ENCODE peak calls at places on chromosomes 1 and 21, in five cellular contexts. One of them, this sample, is unnamed.

GRCh38 chr1:71071720-71072119 is 9.1 kb downstream of the ZRANB2 start:
- DNase-seq in HFFc6: no peak
- DNase-seq in neuronal stem cell: no peak
- DNase-seq in activated CD8-positive, alpha-beta memory T cell treated with anti-CD3 and anti-CD28 coated beads for 24 hours: no peak
- DNase-seq in caudate nucleus: no peak
- DNase-seq in this sample: no peak

GRCh38 chr21:35658242-35658641 is 402.1 kb downstream of the SETD4 start:
- DNase-seq in HFFc6: peak; percentile 87
- DNase-seq in caudate nucleus: no peak
- DNase-seq in neuronal stem cell: no peak
- DNase-seq in activated CD8-positive, alpha-beta memory T cell treated with anti-CD3 and anti-CD28 coated beads for 24 hours: no peak
- DNase-seq in this sample: no peak

GRCh38 chr21:37671381-37671780 is 244.9 kb downstream of the KCNJ6 start:
- DNase-seq in neuronal stem cell: no peak
- DNase-seq in caudate nucleus: no peak
- DNase-seq in HFFc6: no peak
- DNase-seq in activated CD8-positive, alpha-beta memory T cell treated with anti-CD3 and anti-CD28 coated beads for 24 hours: no peak
- DNase-seq in this sample: no peak

GRCh38 chr1:10509823-10510509 is 35.2 kb downstream of the PEX14 start:
- DNase-seq in caudate nucleus: no peak
- DNase-seq in activated CD8-positive, alpha-beta memory T cell treated with anti-CD3 and anti-CD28 coated beads for 24 hours: no peak
- DNase-seq in HFFc6: no peak
- DNase-seq in neuronal stem cell: no peak
- DNase-seq in this sample: no peak

GRCh38 chr1:156118175-156118868 is 3.8 kb downstream of the LMNA start:
- DNase-seq in neuronal stem cell: no peak
- DNase-seq in caudate nucleus: no peak
- DNase-seq in activated CD8-positive, alpha-beta memory T cell treated with anti-CD3 and anti-CD28 coated beads for 24 hours: no peak
- DNase-seq in HFFc6: no peak
- DNase-seq in this sample: no peak

GRCh38 chr1:118223426-118223825 is 38.4 kb upstream of the SPAG17 start:
- DNase-seq in activated CD8-positive, alpha-beta memory T cell treated with anti-CD3 and anti-CD28 coated beads for 24 hours: no peak
- DNase-seq in caudate nucleus: no peak
- DNase-seq in neuronal stem cell: peak; percentile 36
- DNase-seq in HFFc6: no peak
- DNase-seq in this sample: peak; percentile 57

GRCh38 chr1:9315411-9316079 is 22.9 kb downstream of the SPSB1 start:
- DNase-seq in HFFc6: peak; percentile 63
- DNase-seq in caudate nucleus: no peak
- DNase-seq in activated CD8-positive, alpha-beta memory T cell treated with anti-CD3 and anti-CD28 coated beads for 24 hours: peak; percentile 86
- DNase-seq in neuronal stem cell: no peak
- DNase-seq in this sample: no peak

GRCh38 chr1:109880961-109881894 is 29.4 kb upstream of the CSF1 start:
- DNase-seq in caudate nucleus: no peak
- DNase-seq in HFFc6: no peak
- DNase-seq in activated CD8-positive, alpha-beta memory T cell treated with anti-CD3 and anti-CD28 coated beads for 24 hours: peak; percentile 44
- DNase-seq in neuronal stem cell: no peak
- DNase-seq in this sample: no peak

GRCh38 chr1:162081316-162081715 is 11.8 kb downstream of the NOS1AP start:
- DNase-seq in neuronal stem cell: no peak
- DNase-seq in activated CD8-positive, alpha-beta memory T cell treated with anti-CD3 and anti-CD28 coated beads for 24 hours: no peak
- DNase-seq in caudate nucleus: no peak
- DNase-seq in HFFc6: no peak
- DNase-seq in this sample: no peak

GRCh38 chr1:101071470-101071886 is 45.9 kb upstream of the DPH5 start:
- DNase-seq in caudate nucleus: no peak
- DNase-seq in HFFc6: no peak
- DNase-seq in activated CD8-positive, alpha-beta memory T cell treated with anti-CD3 and anti-CD28 coated beads for 24 hours: no peak
- DNase-seq in neuronal stem cell: no peak
- DNase-seq in this sample: no peak

GRCh38 chr1:65469889-65470340 is 49.4 kb downstream of the LEPR start:
- DNase-seq in activated CD8-positive, alpha-beta memory T cell treated with anti-CD3 and anti-CD28 coated beads for 24 hours: no peak
- DNase-seq in HFFc6: no peak
- DNase-seq in neuronal stem cell: no peak
- DNase-seq in caudate nucleus: no peak
- DNase-seq in this sample: no peak

GRCh38 chr1:1299686-1300351 is 7.9 kb downstream of the ACAP3 start:
- DNase-seq in caudate nucleus: no peak
- DNase-seq in neuronal stem cell: no peak
- DNase-seq in activated CD8-positive, alpha-beta memory T cell treated with anti-CD3 and anti-CD28 coated beads for 24 hours: no peak
- DNase-seq in HFFc6: no peak
- DNase-seq in this sample: no peak

GRCh38 chr1:14552246-14552970 is 46.1 kb upstream of the KAZN start:
- DNase-seq in activated CD8-positive, alpha-beta memory T cell treated with anti-CD3 and anti-CD28 coated beads for 24 hours: no peak
- DNase-seq in neuronal stem cell: no peak
- DNase-seq in caudate nucleus: peak; percentile 60
- DNase-seq in HFFc6: no peak
- DNase-seq in this sample: no peak

GRCh38 chr1:30028939-30029338 is 694.4 kb downstream of the MATN1 start:
- DNase-seq in activated CD8-positive, alpha-beta memory T cell treated with anti-CD3 and anti-CD28 coated beads for 24 hours: peak; percentile 9
- DNase-seq in caudate nucleus: no peak
- DNase-seq in HFFc6: no peak
- DNase-seq in neuronal stem cell: no peak
- DNase-seq in this sample: no peak

GRCh38 chr1:17204546-17205440 is at the start of gene PADI1:
- DNase-seq in HFFc6: no peak
- DNase-seq in activated CD8-positive, alpha-beta memory T cell treated with anti-CD3 and anti-CD28 coated beads for 24 hours: no peak
- DNase-seq in neuronal stem cell: no peak
- DNase-seq in caudate nucleus: no peak
- DNase-seq in this sample: no peak

GRCh38 chr1:107926436-107927080 is 38.4 kb downstream of the VAV3 start:
- DNase-seq in neuronal stem cell: no peak
- DNase-seq in HFFc6: no peak
- DNase-seq in activated CD8-positive, alpha-beta memory T cell treated with anti-CD3 and anti-CD28 coated beads for 24 hours: no peak
- DNase-seq in caudate nucleus: no peak
- DNase-seq in this sample: no peak

GRCh38 chr1:55049914-55050278 is 10.5 kb downstream of the PCSK9 start:
- DNase-seq in activated CD8-positive, alpha-beta memory T cell treated with anti-CD3 and anti-CD28 coated beads for 24 hours: no peak
- DNase-seq in caudate nucleus: no peak
- DNase-seq in HFFc6: no peak
- DNase-seq in neuronal stem cell: no peak
- DNase-seq in this sample: no peak

GRCh38 chr1:239719642-239720258 is 333.4 kb downstream of the CHRM3 start:
- DNase-seq in neuronal stem cell: no peak
- DNase-seq in activated CD8-positive, alpha-beta memory T cell treated with anti-CD3 and anti-CD28 coated beads for 24 hours: peak; percentile 72
- DNase-seq in HFFc6: no peak
- DNase-seq in caudate nucleus: no peak
- DNase-seq in this sample: no peak

GRCh38 chr1:117209094-117209493 is 1.6 kb downstream of the VTCN1 start:
- DNase-seq in HFFc6: no peak
- DNase-seq in caudate nucleus: no peak
- DNase-seq in neuronal stem cell: no peak
- DNase-seq in activated CD8-positive, alpha-beta memory T cell treated with anti-CD3 and anti-CD28 coated beads for 24 hours: no peak
- DNase-seq in this sample: no peak

GRCh38 chr1:206590025-206590834 is 22.0 kb downstream of the EIF2D start:
- DNase-seq in caudate nucleus: no peak
- DNase-seq in neuronal stem cell: no peak
- DNase-seq in HFFc6: peak; percentile 84
- DNase-seq in activated CD8-positive, alpha-beta memory T cell treated with anti-CD3 and anti-CD28 coated beads for 24 hours: no peak
- DNase-seq in this sample: no peak

GRCh38 chr1:167829868-167830267 is 84.1 kb downstream of the ADCY10 start:
- DNase-seq in HFFc6: no peak
- DNase-seq in caudate nucleus: no peak
- DNase-seq in activated CD8-positive, alpha-beta memory T cell treated with anti-CD3 and anti-CD28 coated beads for 24 hours: no peak
- DNase-seq in neuronal stem cell: no peak
- DNase-seq in this sample: no peak

GRCh38 chr21:38598413-38598812 is 100.1 kb upstream of the ERG start:
- DNase-seq in neuronal stem cell: no peak
- DNase-seq in caudate nucleus: no peak
- DNase-seq in HFFc6: no peak
- DNase-seq in activated CD8-positive, alpha-beta memory T cell treated with anti-CD3 and anti-CD28 coated beads for 24 hours: no peak
- DNase-seq in this sample: no peak

GRCh38 chr1:233328661-233329498 is 1.4 kb downstream of the MAP3K21 start:
- DNase-seq in HFFc6: no peak
- DNase-seq in neuronal stem cell: no peak
- DNase-seq in caudate nucleus: no peak
- DNase-seq in activated CD8-positive, alpha-beta memory T cell treated with anti-CD3 and anti-CD28 coated beads for 24 hours: peak; percentile 60
- DNase-seq in this sample: no peak

GRCh38 chr1:157992813-157993178 is 649 bp upstream of the KIRREL1 start:
- DNase-seq in activated CD8-positive, alpha-beta memory T cell treated with anti-CD3 and anti-CD28 coated beads for 24 hours: no peak
- DNase-seq in neuronal stem cell: no peak
- DNase-seq in HFFc6: no peak
- DNase-seq in caudate nucleus: no peak
- DNase-seq in this sample: no peak

GRCh38 chr21:26003428-26003827 is 167.1 kb downstream of the APP start:
- DNase-seq in neuronal stem cell: no peak
- DNase-seq in caudate nucleus: no peak
- DNase-seq in HFFc6: no peak
- DNase-seq in activated CD8-positive, alpha-beta memory T cell treated with anti-CD3 and anti-CD28 coated beads for 24 hours: no peak
- DNase-seq in this sample: no peak

GRCh38 chr1:61131716-61132115 is 49.4 kb downstream of the NFIA start:
- DNase-seq in neuronal stem cell: no peak
- DNase-seq in caudate nucleus: no peak
- DNase-seq in activated CD8-positive, alpha-beta memory T cell treated with anti-CD3 and anti-CD28 coated beads for 24 hours: no peak
- DNase-seq in HFFc6: no peak
- DNase-seq in this sample: no peak

GRCh38 chr1:97123717-97124446 is 402.3 kb downstream of the PTBP2 start:
- DNase-seq in HFFc6: no peak
- DNase-seq in neuronal stem cell: no peak
- DNase-seq in caudate nucleus: no peak
- DNase-seq in activated CD8-positive, alpha-beta memory T cell treated with anti-CD3 and anti-CD28 coated beads for 24 hours: no peak
- DNase-seq in this sample: no peak

GRCh38 chr1:181101581-181102226 is 13.2 kb downstream of the IER5 start:
- DNase-seq in caudate nucleus: no peak
- DNase-seq in neuronal stem cell: no peak
- DNase-seq in activated CD8-positive, alpha-beta memory T cell treated with anti-CD3 and anti-CD28 coated beads for 24 hours: no peak
- DNase-seq in HFFc6: no peak
- DNase-seq in this sample: peak; percentile 29

GRCh38 chr1:223022641-223023473 is 120.2 kb downstream of the TLR5 start:
- DNase-seq in neuronal stem cell: peak; percentile 46
- DNase-seq in caudate nucleus: no peak
- DNase-seq in activated CD8-positive, alpha-beta memory T cell treated with anti-CD3 and anti-CD28 coated beads for 24 hours: no peak
- DNase-seq in HFFc6: no peak
- DNase-seq in this sample: peak; percentile 57

GRCh38 chr1:21022279-21023040 is 154.2 kb downstream of the EIF4G3 start:
- DNase-seq in caudate nucleus: peak; percentile 50
- DNase-seq in activated CD8-positive, alpha-beta memory T cell treated with anti-CD3 and anti-CD28 coated beads for 24 hours: no peak
- DNase-seq in neuronal stem cell: no peak
- DNase-seq in HFFc6: peak; percentile 98
- DNase-seq in this sample: no peak

GRCh38 chr1:46174448-46175231 is at the start of gene TSPAN1:
- DNase-seq in HFFc6: peak; percentile 24
- DNase-seq in activated CD8-positive, alpha-beta memory T cell treated with anti-CD3 and anti-CD28 coated beads for 24 hours: no peak
- DNase-seq in neuronal stem cell: no peak
- DNase-seq in caudate nucleus: no peak
- DNase-seq in this sample: no peak

GRCh38 chr1:112718691-112719418 is 3.7 kb upstream of the PPM1J start:
- DNase-seq in caudate nucleus: peak; percentile 88
- DNase-seq in activated CD8-positive, alpha-beta memory T cell treated with anti-CD3 and anti-CD28 coated beads for 24 hours: peak; percentile 89
- DNase-seq in neuronal stem cell: peak; percentile 64
- DNase-seq in HFFc6: peak; percentile 65
- DNase-seq in this sample: peak; percentile 91

GRCh38 chr21:14773777-14774345 is 227.7 kb upstream of the SAMSN1 start:
- DNase-seq in neuronal stem cell: peak; percentile 23
- DNase-seq in activated CD8-positive, alpha-beta memory T cell treated with anti-CD3 and anti-CD28 coated beads for 24 hours: peak; percentile 81
- DNase-seq in HFFc6: no peak
- DNase-seq in caudate nucleus: no peak
- DNase-seq in this sample: peak; percentile 42

This sample was measured in nephron progenitor cell.